ENCODE peak calls at places on chromosome 17, in five cellular contexts. Z is GM23248, M is uterus, N is left ventricle myocardium inferior, U is stomach. J is an unnamed sample.

GRCh38 chr17:81386646-81387234 is 8.5 kb upstream of the BAHCC1 start:
- DNase-seq in M (peak), U (peak), N (peak), Z (no peak), J (no peak)

GRCh38 chr17:47987240-47987835 is 16.4 kb downstream of the CDK5RAP3 start:
- DNase-seq in U (peak), N (no peak), Z (peak), M (no peak), J (no peak)

GRCh38 chr17:42255425-42255810 is 20.8 kb downstream of the STAT5B start:
- DNase-seq in Z (no peak), N (no peak), M (no peak), U (no peak), J (no peak)

GRCh38 chr17:59627269-59627668 is 7.6 kb downstream of the CLTC start:
- DNase-seq in N (no peak), U (no peak), Z (peak), M (no peak), J (no peak)

GRCh38 chr17:50527155-50527762 is 5.3 kb upstream of the EPN3 start:
- DNase-seq in M (no peak), N (no peak), U (no peak), Z (no peak), J (no peak)

GRCh38 chr17:80886641-80887573 is 104.7 kb upstream of the CHMP6 start:
- DNase-seq in M (no peak), Z (no peak), N (peak), U (no peak), J (no peak)

GRCh38 chr17:49910094-49910857 is 58.7 kb upstream of the DLX4 start:
- DNase-seq in N (no peak), U (peak), Z (peak), M (no peak), J (no peak)

GRCh38 chr17:82551779-82552457 is 32.4 kb downstream of the FOXK2 start:
- DNase-seq in Z (peak), U (peak), M (peak), N (peak), J (peak)

GRCh38 chr17:79629548-79630049 is 18.7 kb upstream of the RBFOX3 start:
- DNase-seq in Z (no peak), N (no peak), U (peak), M (peak), J (no peak)

GRCh38 chr17:19554393-19554792 is 20.7 kb downstream of the SLC47A1 start:
- DNase-seq in M (peak), Z (no peak), N (no peak), U (no peak), J (no peak)

GRCh38 chr17:19549746-19550623 is 16.3 kb downstream of the SLC47A1 start:
- DNase-seq in M (no peak), Z (no peak), U (no peak), N (no peak), J (no peak)

GRCh38 chr17:19553036-19553435 is 19.4 kb downstream of the SLC47A1 start:
- DNase-seq in N (no peak), U (no peak), Z (no peak), M (no peak), J (no peak)

GRCh38 chr17:19551708-19552148 is 18.1 kb downstream of the SLC47A1 start:
- DNase-seq in N (no peak), M (no peak), Z (no peak), U (no peak), J (no peak)

GRCh38 chr17:19551148-19551547 is 17.5 kb downstream of the SLC47A1 start:
- DNase-seq in U (no peak), Z (no peak), N (no peak), M (no peak), J (no peak)
- H3K27ac ChIP-seq in U (no peak), Z (no peak), N (no peak), M (no peak), J (no peak)

DNA sequence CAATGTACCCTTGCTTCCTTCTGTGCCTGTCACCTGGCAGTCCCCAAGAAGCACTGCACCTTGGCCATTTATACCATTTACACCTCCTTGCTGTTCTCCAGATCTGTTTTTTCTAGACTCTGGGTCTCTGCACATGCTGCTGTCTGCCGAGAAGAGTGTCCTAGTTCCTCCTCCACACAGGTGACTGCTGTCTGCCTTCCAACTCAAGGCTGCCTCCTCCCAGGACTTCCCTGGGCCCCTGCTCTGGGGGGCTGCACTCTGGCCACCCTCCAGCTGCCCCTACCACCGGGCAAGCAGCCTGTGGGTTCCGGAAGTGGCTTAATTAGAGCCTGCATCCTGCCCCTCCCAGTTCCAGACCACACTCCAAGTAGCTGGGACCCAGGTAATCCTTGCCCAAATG is 5.7 kb upstream of the LIMD2 start:
- DNase-seq in Z (no peak), U (no peak), N (no peak), M (no peak), J (no peak)
- H3K27ac ChIP-seq in Z (no peak), U (no peak), N (no peak), M (no peak), J (no peak)

DNA sequence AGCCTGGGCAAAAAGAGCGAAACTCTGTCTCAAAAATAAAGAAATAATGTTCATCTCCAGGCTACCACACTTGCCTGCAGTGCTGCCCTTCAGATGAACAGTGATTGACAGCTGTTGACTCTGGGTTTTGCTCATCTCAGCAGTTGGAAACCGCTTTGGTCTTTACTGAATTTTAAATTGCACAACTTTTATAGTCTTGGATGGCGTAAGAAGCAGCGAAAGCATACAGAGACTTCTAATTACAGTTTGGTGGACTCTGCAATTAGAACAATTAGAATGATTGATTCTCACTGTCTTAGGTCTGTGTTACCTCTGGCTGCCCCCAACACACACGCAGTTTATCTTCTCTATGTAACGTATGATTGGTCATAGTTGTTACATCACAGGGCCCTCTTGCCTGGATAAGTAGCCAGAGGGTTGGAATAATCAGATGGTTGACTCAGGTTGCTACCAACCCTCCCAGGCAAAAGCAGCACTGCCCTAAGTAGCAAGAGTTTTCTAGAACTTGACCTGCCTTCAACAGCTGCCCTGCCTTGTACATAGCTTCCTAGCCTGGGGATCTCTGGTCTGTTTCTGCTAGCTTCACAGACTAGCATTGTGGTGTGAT is 1.8 kb upstream of the NAT9 start:
- DNase-seq in U (no peak), Z (no peak), M (no peak), N (no peak), J (no peak)
- H3K27ac ChIP-seq in U (no peak), Z (no peak), M (no peak), N (no peak), J (no peak)

GRCh38 chr17:1274243-1274608 is 4.0 kb downstream of the BHLHA9 start:
- DNase-seq in N (no peak), M (no peak), U (no peak), Z (no peak), J (no peak)
- H3K27ac ChIP-seq in N (no peak), M (no peak), U (no peak), Z (no peak), J (no peak)

GRCh38 chr17:45227631-45228120 is 6.0 kb downstream of the FMNL1 start:
- DNase-seq in M (no peak), U (no peak), N (no peak), Z (no peak), J (no peak)

GRCh38 chr17:45230410-45230786 is 8.7 kb downstream of the FMNL1 start:
- DNase-seq in M (no peak), U (no peak), Z (no peak), N (no peak), J (no peak)

GRCh38 chr17:45229681-45230409 is 8.2 kb downstream of the FMNL1 start:
- DNase-seq in N (peak), M (no peak), Z (peak), U (no peak), J (no peak)

GRCh38 chr17:45228121-45228941 is 6.6 kb downstream of the FMNL1 start:
- DNase-seq in U (no peak), M (no peak), N (no peak), Z (no peak), J (no peak)

GRCh38 chr17:45228985-45229517 is 7.4 kb downstream of the FMNL1 start:
- DNase-seq in U (peak), M (peak), Z (peak), N (peak), J (no peak)
- H3K27ac ChIP-seq in U (peak), M (peak), Z (peak), N (peak), J (no peak)

DNA sequence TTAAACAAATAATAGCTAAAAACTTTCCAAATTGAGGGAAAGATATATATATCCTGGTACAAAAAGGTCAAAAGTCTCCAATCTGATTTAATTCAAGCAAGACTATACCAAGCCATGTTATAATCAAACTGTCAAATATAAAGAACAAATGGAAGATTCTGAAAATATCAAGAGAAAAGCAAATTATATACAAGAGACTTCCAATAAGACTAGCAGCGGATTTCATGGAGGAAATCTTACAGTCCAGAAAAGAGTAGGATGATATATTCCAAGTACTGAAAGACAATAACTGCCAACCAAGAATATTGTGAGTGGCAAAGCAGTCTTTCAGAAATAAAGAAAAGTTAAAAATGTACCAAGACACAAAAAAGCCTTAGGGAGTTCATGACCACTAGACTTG is 102.2 kb downstream of the CEP112 start:
- DNase-seq in Z (no peak), U (no peak), M (no peak), N (no peak), J (no peak)
- H3K27ac ChIP-seq in Z (no peak), U (no peak), M (no peak), N (no peak), J (no peak)

GRCh38 chr17:77832180-77832560 is 126.3 kb upstream of the TNRC6C start:
- DNase-seq in Z (no peak), M (no peak), U (no peak), N (peak), J (no peak)
- H3K27ac ChIP-seq in Z (no peak), M (peak), U (no peak), N (peak), J (no peak)

GRCh38 chr17:31472137-31472536 is 80.7 kb downstream of the RAB11FIP4 start:
- DNase-seq in M (no peak), N (no peak), U (no peak), Z (no peak), J (no peak)
- H3K27ac ChIP-seq in M (no peak), N (no peak), U (no peak), Z (no peak), J (no peak)

J was measured in SJSA1.